ENCODE peak calls at places on chromosomes 11 and 22, in four cellular contexts. T, C, U and Q are unnamed samples.

GRCh38 chr11:75949023-75949672 is 134.1 kb downstream of the UVRAG start:
- DNase-seq in T (no peak), C (no peak), U (no peak), Q (no peak)

GRCh38 chr11:61497876-61498275 is 10.7 kb upstream of the LRRC10B start:
- DNase-seq in U (no peak), T (no peak), C (no peak), Q (no peak)

GRCh38 chr11:134164490-134165370 is 59.0 kb downstream of the NCAPD3 start:
- DNase-seq in U (peak; percentile 6), T (no peak), C (no peak), Q (no peak)

GRCh38 chr22:30127749-30128166 is 47.5 kb downstream of the HORMAD2 start:
- DNase-seq in C (no peak), U (no peak), T (no peak), Q (no peak)

GRCh38 chr11:10623797-10624761 is 55.6 kb upstream of the LYVE1 start:
- DNase-seq in T (no peak), C (peak; percentile 41), U (peak; percentile 37), Q (peak; percentile 43)

GRCh38 chr11:67044496-67044895 is 12.2 kb upstream of the RHOD start:
- DNase-seq in T (no peak), C (no peak), U (no peak), Q (no peak)

GRCh38 chr11:6747097-6747662 is 24.6 kb downstream of the OR2AG2 start:
- DNase-seq in T (no peak), C (no peak), U (no peak), Q (no peak)

GRCh38 chr11:70491696-70492472 is 93.6 kb downstream of the CTTN start:
- DNase-seq in U (no peak), C (no peak), T (no peak), Q (no peak)

GRCh38 chr22:43085658-43086606 is 3.3 kb downstream of the TTLL1 start:
- DNase-seq in U (no peak), T (peak; percentile 40), C (no peak), Q (no peak)

GRCh38 chr22:31321421-31321820 is 24.7 kb downstream of the PATZ1 start:
- DNase-seq in T (no peak), U (no peak), C (no peak), Q (no peak)

GRCh38 chr11:77207618-77208313 is 79.7 kb downstream of the MYO7A start:
- DNase-seq in T (no peak), C (no peak), U (no peak), Q (no peak)

GRCh38 chr11:104075091-104075490 is 38.7 kb downstream of the DDI1 start:
- DNase-seq in U (no peak), C (no peak), T (no peak), Q (no peak)

GRCh38 chr11:107683807-107684206 is 28.0 kb downstream of the SLN start:
- DNase-seq in U (no peak), C (no peak), T (no peak), Q (peak; percentile 56)

GRCh38 chr22:47240116-47240515 is 477.7 kb downstream of the TBC1D22A start:
- DNase-seq in U (no peak), T (no peak), C (no peak), Q (no peak)

GRCh38 chr22:44603774-44604173 is 98.2 kb upstream of the PRR5 start:
- DNase-seq in U (no peak), C (no peak), T (no peak), Q (no peak)

GRCh38 chr11:43567396-43567975 is 113.1 kb upstream of the HSD17B12 start:
- DNase-seq in T (no peak), U (peak; percentile 44), C (no peak), Q (peak; percentile 41)

DNA sequence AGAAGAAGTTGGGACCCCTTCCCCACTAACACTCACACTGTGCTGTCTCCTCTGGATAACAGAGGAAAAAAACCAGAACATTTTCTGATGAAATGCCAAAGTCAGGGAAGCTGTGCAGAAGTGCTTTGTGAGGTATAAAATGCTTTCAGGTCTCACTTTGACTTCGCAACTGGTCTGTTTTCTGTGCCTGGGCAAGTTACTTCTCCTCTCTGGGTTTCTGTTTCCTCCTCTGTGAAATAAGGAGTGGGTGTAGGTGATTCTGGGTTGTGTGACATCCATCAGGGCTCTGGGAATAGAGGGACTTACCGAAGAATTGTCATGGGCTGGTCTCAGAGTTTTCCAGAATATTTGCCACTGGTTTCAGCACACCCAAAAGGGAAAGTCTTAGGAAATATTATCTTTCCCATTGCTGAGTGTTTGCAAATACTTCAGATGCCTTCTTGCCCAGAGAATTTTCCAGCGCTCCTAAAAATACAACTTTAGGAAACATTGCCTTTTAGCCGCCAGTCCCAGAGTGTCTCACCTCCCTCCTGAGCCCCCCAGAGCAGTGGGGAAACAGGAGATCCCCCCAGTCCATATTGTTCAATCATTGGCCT is 118.5 kb downstream of the KIAA1671 start:
- DNase-seq in C (no peak), T (no peak), U (no peak), Q (no peak)
- TF ChIP-seq JUND in C (no peak), T (no peak), U (no peak), Q (no peak)

GRCh38 chr11:72833083-72833733 is 19.0 kb downstream of the ATG16L2 start:
- DNase-seq in U (no peak), C (no peak), T (no peak), Q (no peak)
- TF ChIP-seq POLR2A in U (no peak), C (no peak), T (peak; percentile 40), Q (no peak)

GRCh38 chr11:74004694-74005615 is 3.9 kb downstream of the UCP3 start:
- DNase-seq in U (no peak), C (no peak), T (no peak), Q (no peak)
- TF ChIP-seq JUND in U (no peak), C (no peak), T (no peak), Q (no peak)

DNA sequence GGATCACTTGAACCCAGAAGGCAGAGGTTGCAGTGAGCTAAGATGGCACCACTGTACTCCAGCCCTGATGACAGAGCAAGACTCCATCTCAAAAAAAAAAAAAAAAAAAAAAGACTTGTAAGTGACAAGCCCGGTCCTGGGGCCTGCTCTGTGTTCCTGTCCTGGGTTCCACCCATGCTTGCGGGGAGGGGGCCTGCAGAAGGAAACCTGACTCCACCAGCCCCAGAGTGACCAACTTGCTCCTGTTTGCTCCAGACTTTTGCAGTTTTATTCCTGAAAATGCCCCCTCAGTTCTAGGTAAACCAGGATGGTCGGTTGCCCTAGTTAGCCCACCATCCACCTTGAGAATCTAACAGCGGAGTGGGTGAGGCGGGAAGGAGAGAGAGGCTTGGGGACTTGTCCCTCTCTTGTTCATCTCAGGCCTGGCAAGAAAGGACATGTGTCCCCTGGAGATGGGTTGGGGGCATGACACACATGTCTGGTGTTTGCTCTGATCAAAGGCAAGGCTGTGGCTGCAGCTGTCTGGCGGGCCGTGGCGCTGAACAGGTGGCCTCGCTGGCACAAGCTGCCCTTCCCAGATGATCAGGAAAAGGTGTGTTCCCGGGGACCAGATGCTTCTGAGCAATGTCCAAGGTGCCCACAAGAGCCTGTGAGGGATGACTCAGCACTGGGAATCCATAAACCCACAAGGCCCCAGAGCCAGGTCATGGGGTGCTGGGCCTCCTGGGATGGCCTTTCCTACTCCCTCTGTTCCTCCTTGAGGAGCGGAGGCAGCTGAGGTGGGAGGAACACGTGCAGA is 9.9 kb upstream of the LRP5 start:
- DNase-seq in C (no peak), U (peak; percentile 71), T (no peak), Q (peak; percentile 39)
- TF ChIP-seq POLR2A in C (no peak), U (no peak), T (no peak), Q (no peak)

GRCh38 chr11:38300570-38300969 is 1702.5 kb upstream of the RAG2 start:
- DNase-seq in U (no peak), C (no peak), T (no peak), Q (no peak)

GRCh38 chr11:38307455-38307854 is 1709.4 kb upstream of the RAG2 start:
- DNase-seq in T (no peak), U (no peak), C (no peak), Q (no peak)

GRCh38 chr11:38302564-38302963 is 1704.5 kb upstream of the RAG2 start:
- DNase-seq in T (no peak), C (no peak), U (no peak), Q (no peak)

GRCh38 chr11:38305682-38306081 is 1707.6 kb upstream of the RAG2 start:
- DNase-seq in C (no peak), U (no peak), T (no peak), Q (no peak)

GRCh38 chr11:38304926-38305325 is 1706.9 kb upstream of the RAG2 start:
- DNase-seq in U (no peak), C (no peak), T (no peak), Q (no peak)
- TF ChIP-seq JUND in U (no peak), C (no peak), T (no peak), Q (no peak)

DNA sequence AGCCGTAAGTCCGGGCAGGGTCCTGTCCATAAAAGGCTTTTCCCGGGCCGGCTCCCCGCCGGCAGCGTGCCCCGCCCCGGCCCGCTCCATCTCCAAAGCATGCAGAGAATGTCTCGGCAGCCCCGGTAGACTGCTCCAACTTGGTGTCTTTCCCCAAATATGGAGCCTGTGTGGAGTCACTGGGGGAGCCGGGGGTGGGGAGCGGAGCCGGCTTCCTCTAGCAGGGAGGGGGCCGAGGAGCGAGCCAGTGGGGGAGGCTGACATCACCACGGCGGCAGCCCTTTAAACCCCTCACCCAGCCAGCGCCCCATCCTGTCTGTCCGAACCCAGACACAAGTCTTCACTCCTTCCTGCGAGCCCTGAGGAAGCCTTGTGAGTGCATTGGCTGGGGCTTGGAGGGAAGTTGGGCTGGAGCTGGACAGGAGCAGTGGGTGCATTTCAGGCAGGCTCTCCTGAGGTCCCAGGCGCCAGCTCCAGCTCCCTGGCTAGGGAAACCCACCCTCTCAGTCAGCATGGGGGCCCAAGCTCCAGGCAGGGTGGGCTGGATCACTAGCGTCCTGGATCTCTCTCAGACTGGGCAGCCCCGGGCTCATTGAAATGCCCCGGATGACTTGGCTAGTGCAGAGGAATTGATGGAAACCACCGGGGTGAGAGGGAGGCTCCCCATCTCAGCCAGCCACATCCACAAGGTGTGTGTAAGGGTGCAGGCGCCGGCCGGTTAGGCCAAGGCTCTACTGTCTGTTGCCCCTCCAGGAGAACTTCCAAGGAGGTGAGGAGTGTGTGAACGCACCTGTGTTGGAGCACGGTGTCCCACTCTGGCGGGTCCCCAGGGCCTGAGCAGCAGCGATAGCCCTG is at the start of gene TAGLN:
- DNase-seq in C (peak; percentile 86), T (no peak), U (peak; percentile 21), Q (no peak)
- TF ChIP-seq POLR2A in C (peak; percentile 81), T (no peak), U (no peak), Q (no peak)

GRCh38 chr11:764322-765024 is 12.8 kb downstream of the GATD1 start:
- DNase-seq in T (no peak), U (no peak), C (no peak), Q (no peak)

GRCh38 chr11:766106-766940 is 11.0 kb downstream of the GATD1 start:
- DNase-seq in T (no peak), U (no peak), C (no peak), Q (no peak)

GRCh38 chr11:763549-764321 is 13.6 kb downstream of the GATD1 start:
- DNase-seq in T (no peak), C (no peak), U (no peak), Q (no peak)

GRCh38 chr11:765802-766091 is 11.5 kb downstream of the GATD1 start:
- DNase-seq in U (no peak), T (no peak), C (no peak), Q (no peak)

GRCh38 chr11:765025-765801 is 12.1 kb downstream of the GATD1 start:
- DNase-seq in U (peak; percentile 35), C (no peak), T (no peak), Q (peak; percentile 47)
- TF ChIP-seq JUND in U (no peak), C (no peak), T (no peak), Q (no peak)